ENCODE peak calls at places on chromosome 15, in ten cellular contexts. One of them, this sample, is unnamed.

GRCh38 chr15:30042556-30042955 is 40.2 kb upstream of the GOLGA8J start:
- DNase-seq in substantia nigra: no peak
- DNase-seq in posterior cingulate gyrus: no peak
- DNase-seq in body of pancreas: no peak
- DNase-seq in HT-29: no peak
- DNase-seq in psoas muscle: no peak
- DNase-seq in glutamatergic neuron: no peak
- DNase-seq in germinal center: no peak
- DNase-seq in activated naive CD4-positive, alpha-beta T cell treated with anti-CD3 and anti-CD28 coated beads, Interleukin-2, amount 10 ng/mL, durations not matched to agents 7 days and 5 days: no peak
- DNase-seq in cerebellum: no peak
- DNase-seq in this sample: no peak

GRCh38 chr15:26773917-26774316 is 1.1 kb upstream of the GABRB3 start:
- DNase-seq in body of pancreas: no peak
- DNase-seq in psoas muscle: no peak
- DNase-seq in HT-29: no peak
- DNase-seq in cerebellum: peak; percentile 10
- DNase-seq in posterior cingulate gyrus: no peak
- DNase-seq in activated naive CD4-positive, alpha-beta T cell treated with anti-CD3 and anti-CD28 coated beads, Interleukin-2, amount 10 ng/mL, durations not matched to agents 7 days and 5 days: no peak
- DNase-seq in substantia nigra: no peak
- DNase-seq in germinal center: no peak
- DNase-seq in glutamatergic neuron: peak; percentile 21
- DNase-seq in this sample: no peak

GRCh38 chr15:83380026-83380425 is 67.1 kb upstream of the SH3GL3 start:
- DNase-seq in posterior cingulate gyrus: no peak
- DNase-seq in psoas muscle: no peak
- DNase-seq in germinal center: no peak
- DNase-seq in substantia nigra: no peak
- DNase-seq in cerebellum: no peak
- DNase-seq in glutamatergic neuron: no peak
- DNase-seq in activated naive CD4-positive, alpha-beta T cell treated with anti-CD3 and anti-CD28 coated beads, Interleukin-2, amount 10 ng/mL, durations not matched to agents 7 days and 5 days: no peak
- DNase-seq in HT-29: no peak
- DNase-seq in body of pancreas: no peak
- DNase-seq in this sample: no peak

GRCh38 chr15:40307421-40308165 is at the start of gene PLCB2:
- DNase-seq in germinal center: peak; percentile 79
- DNase-seq in posterior cingulate gyrus: no peak
- DNase-seq in HT-29: peak; percentile 48
- DNase-seq in psoas muscle: peak; percentile 69
- DNase-seq in cerebellum: no peak
- DNase-seq in substantia nigra: peak; percentile 36
- DNase-seq in glutamatergic neuron: peak; percentile 54
- DNase-seq in body of pancreas: peak; percentile 50
- DNase-seq in activated naive CD4-positive, alpha-beta T cell treated with anti-CD3 and anti-CD28 coated beads, Interleukin-2, amount 10 ng/mL, durations not matched to agents 7 days and 5 days: peak; percentile 83
- DNase-seq in this sample: peak; percentile 18

GRCh38 chr15:89112341-89112971 is 24.2 kb downstream of the ABHD2 start:
- DNase-seq in posterior cingulate gyrus: no peak
- DNase-seq in body of pancreas: peak; percentile 82
- DNase-seq in HT-29: peak; percentile 93
- DNase-seq in cerebellum: no peak
- DNase-seq in substantia nigra: peak; percentile 49
- DNase-seq in activated naive CD4-positive, alpha-beta T cell treated with anti-CD3 and anti-CD28 coated beads, Interleukin-2, amount 10 ng/mL, durations not matched to agents 7 days and 5 days: no peak
- DNase-seq in psoas muscle: peak; percentile 67
- DNase-seq in germinal center: no peak
- DNase-seq in glutamatergic neuron: no peak
- DNase-seq in this sample: no peak

GRCh38 chr15:78085928-78086327 is 6.4 kb upstream of the SH2D7 start:
- DNase-seq in activated naive CD4-positive, alpha-beta T cell treated with anti-CD3 and anti-CD28 coated beads, Interleukin-2, amount 10 ng/mL, durations not matched to agents 7 days and 5 days: no peak
- DNase-seq in HT-29: no peak
- DNase-seq in germinal center: no peak
- DNase-seq in posterior cingulate gyrus: no peak
- DNase-seq in cerebellum: no peak
- DNase-seq in psoas muscle: no peak
- DNase-seq in glutamatergic neuron: no peak
- DNase-seq in body of pancreas: no peak
- DNase-seq in substantia nigra: no peak
- DNase-seq in this sample: no peak

GRCh38 chr15:41219381-41219780 is 11.2 kb downstream of the EXD1 start:
- DNase-seq in psoas muscle: no peak
- DNase-seq in activated naive CD4-positive, alpha-beta T cell treated with anti-CD3 and anti-CD28 coated beads, Interleukin-2, amount 10 ng/mL, durations not matched to agents 7 days and 5 days: no peak
- DNase-seq in posterior cingulate gyrus: no peak
- DNase-seq in cerebellum: no peak
- DNase-seq in body of pancreas: no peak
- DNase-seq in glutamatergic neuron: no peak
- DNase-seq in substantia nigra: no peak
- DNase-seq in HT-29: no peak
- DNase-seq in germinal center: no peak
- DNase-seq in this sample: no peak

GRCh38 chr15:94610069-94610863 is 378.9 kb downstream of the MCTP2 start:
- DNase-seq in activated naive CD4-positive, alpha-beta T cell treated with anti-CD3 and anti-CD28 coated beads, Interleukin-2, amount 10 ng/mL, durations not matched to agents 7 days and 5 days: no peak
- DNase-seq in germinal center: no peak
- DNase-seq in posterior cingulate gyrus: no peak
- DNase-seq in glutamatergic neuron: no peak
- DNase-seq in body of pancreas: no peak
- DNase-seq in HT-29: no peak
- DNase-seq in substantia nigra: no peak
- DNase-seq in cerebellum: no peak
- DNase-seq in psoas muscle: no peak
- DNase-seq in this sample: no peak

GRCh38 chr15:41985236-41986160 is 13.1 kb upstream of the EHD4 start:
- DNase-seq in activated naive CD4-positive, alpha-beta T cell treated with anti-CD3 and anti-CD28 coated beads, Interleukin-2, amount 10 ng/mL, durations not matched to agents 7 days and 5 days: no peak
- DNase-seq in body of pancreas: no peak
- DNase-seq in germinal center: no peak
- DNase-seq in cerebellum: no peak
- DNase-seq in HT-29: no peak
- DNase-seq in psoas muscle: peak; percentile 32
- DNase-seq in substantia nigra: no peak
- DNase-seq in posterior cingulate gyrus: no peak
- DNase-seq in glutamatergic neuron: no peak
- DNase-seq in this sample: no peak

GRCh38 chr15:66946578-66947164 is 118.7 kb upstream of the SMAD3 start:
- DNase-seq in germinal center: peak; percentile 80
- DNase-seq in activated naive CD4-positive, alpha-beta T cell treated with anti-CD3 and anti-CD28 coated beads, Interleukin-2, amount 10 ng/mL, durations not matched to agents 7 days and 5 days: peak; percentile 80
- DNase-seq in glutamatergic neuron: peak; percentile 71
- DNase-seq in body of pancreas: peak; percentile 76
- DNase-seq in psoas muscle: peak; percentile 82
- DNase-seq in HT-29: peak; percentile 94
- DNase-seq in posterior cingulate gyrus: peak; percentile 60
- DNase-seq in cerebellum: peak; percentile 52
- DNase-seq in substantia nigra: peak; percentile 48
- DNase-seq in this sample: peak; percentile 76

GRCh38 chr15:101142711-101143110 is 109.1 kb downstream of the CHSY1 start:
- DNase-seq in HT-29: no peak
- DNase-seq in activated naive CD4-positive, alpha-beta T cell treated with anti-CD3 and anti-CD28 coated beads, Interleukin-2, amount 10 ng/mL, durations not matched to agents 7 days and 5 days: no peak
- DNase-seq in psoas muscle: no peak
- DNase-seq in germinal center: no peak
- DNase-seq in substantia nigra: no peak
- DNase-seq in cerebellum: no peak
- DNase-seq in glutamatergic neuron: no peak
- DNase-seq in posterior cingulate gyrus: no peak
- DNase-seq in body of pancreas: no peak
- DNase-seq in this sample: no peak

GRCh38 chr15:89419370-89419984 is 76.9 kb downstream of the RHCG start:
- DNase-seq in body of pancreas: peak; percentile 52
- DNase-seq in HT-29: peak; percentile 53
- DNase-seq in germinal center: peak; percentile 43
- DNase-seq in glutamatergic neuron: no peak
- DNase-seq in substantia nigra: peak; percentile 30
- DNase-seq in posterior cingulate gyrus: no peak
- DNase-seq in cerebellum: no peak
- DNase-seq in psoas muscle: peak; percentile 61
- DNase-seq in activated naive CD4-positive, alpha-beta T cell treated with anti-CD3 and anti-CD28 coated beads, Interleukin-2, amount 10 ng/mL, durations not matched to agents 7 days and 5 days: peak; percentile 78
- DNase-seq in this sample: peak; percentile 14

GRCh38 chr15:41241251-41241964 is 10.3 kb downstream of the CHP1 start:
- DNase-seq in HT-29: peak; percentile 54
- DNase-seq in activated naive CD4-positive, alpha-beta T cell treated with anti-CD3 and anti-CD28 coated beads, Interleukin-2, amount 10 ng/mL, durations not matched to agents 7 days and 5 days: no peak
- DNase-seq in cerebellum: peak; percentile 21
- DNase-seq in glutamatergic neuron: no peak
- DNase-seq in germinal center: no peak
- DNase-seq in substantia nigra: no peak
- DNase-seq in posterior cingulate gyrus: no peak
- DNase-seq in psoas muscle: no peak
- DNase-seq in body of pancreas: peak; percentile 56
- DNase-seq in this sample: no peak

GRCh38 chr15:58165661-58166060 is 27.5 kb downstream of the AQP9 start:
- DNase-seq in psoas muscle: no peak
- DNase-seq in posterior cingulate gyrus: no peak
- DNase-seq in body of pancreas: peak; percentile 68
- DNase-seq in HT-29: no peak
- DNase-seq in glutamatergic neuron: no peak
- DNase-seq in substantia nigra: no peak
- DNase-seq in cerebellum: no peak
- DNase-seq in activated naive CD4-positive, alpha-beta T cell treated with anti-CD3 and anti-CD28 coated beads, Interleukin-2, amount 10 ng/mL, durations not matched to agents 7 days and 5 days: no peak
- DNase-seq in germinal center: no peak
- DNase-seq in this sample: no peak

GRCh38 chr15:90358124-90359033 is 6.3 kb downstream of the ZNF774 start:
- DNase-seq in activated naive CD4-positive, alpha-beta T cell treated with anti-CD3 and anti-CD28 coated beads, Interleukin-2, amount 10 ng/mL, durations not matched to agents 7 days and 5 days: no peak
- DNase-seq in cerebellum: no peak
- DNase-seq in body of pancreas: no peak
- DNase-seq in HT-29: no peak
- DNase-seq in substantia nigra: no peak
- DNase-seq in psoas muscle: no peak
- DNase-seq in posterior cingulate gyrus: no peak
- DNase-seq in glutamatergic neuron: no peak
- DNase-seq in germinal center: no peak
- DNase-seq in this sample: no peak

GRCh38 chr15:64772964-64773363 is 2.4 kb downstream of the RBPMS2 start:
- DNase-seq in psoas muscle: no peak
- DNase-seq in germinal center: no peak
- DNase-seq in substantia nigra: no peak
- DNase-seq in posterior cingulate gyrus: no peak
- DNase-seq in glutamatergic neuron: no peak
- DNase-seq in HT-29: no peak
- DNase-seq in body of pancreas: no peak
- DNase-seq in cerebellum: no peak
- DNase-seq in activated naive CD4-positive, alpha-beta T cell treated with anti-CD3 and anti-CD28 coated beads, Interleukin-2, amount 10 ng/mL, durations not matched to agents 7 days and 5 days: no peak
- DNase-seq in this sample: no peak

GRCh38 chr15:87777054-87777498 is 479.5 kb downstream of the NTRK3 start:
- DNase-seq in HT-29: no peak
- DNase-seq in germinal center: no peak
- DNase-seq in activated naive CD4-positive, alpha-beta T cell treated with anti-CD3 and anti-CD28 coated beads, Interleukin-2, amount 10 ng/mL, durations not matched to agents 7 days and 5 days: no peak
- DNase-seq in cerebellum: no peak
- DNase-seq in substantia nigra: no peak
- DNase-seq in posterior cingulate gyrus: no peak
- DNase-seq in glutamatergic neuron: peak; percentile 29
- DNase-seq in psoas muscle: no peak
- DNase-seq in body of pancreas: peak; percentile 43
- DNase-seq in this sample: no peak

GRCh38 chr15:31339558-31339895 is 12.9 kb downstream of the KLF13 start:
- DNase-seq in posterior cingulate gyrus: no peak
- DNase-seq in activated naive CD4-positive, alpha-beta T cell treated with anti-CD3 and anti-CD28 coated beads, Interleukin-2, amount 10 ng/mL, durations not matched to agents 7 days and 5 days: no peak
- DNase-seq in substantia nigra: no peak
- DNase-seq in HT-29: no peak
- DNase-seq in body of pancreas: peak; percentile 68
- DNase-seq in cerebellum: no peak
- DNase-seq in psoas muscle: no peak
- DNase-seq in glutamatergic neuron: no peak
- DNase-seq in germinal center: no peak
- DNase-seq in this sample: no peak

GRCh38 chr15:73249499-73249898 is 119.3 kb downstream of the HCN4 start:
- DNase-seq in cerebellum: no peak
- DNase-seq in posterior cingulate gyrus: no peak
- DNase-seq in activated naive CD4-positive, alpha-beta T cell treated with anti-CD3 and anti-CD28 coated beads, Interleukin-2, amount 10 ng/mL, durations not matched to agents 7 days and 5 days: no peak
- DNase-seq in germinal center: no peak
- DNase-seq in substantia nigra: no peak
- DNase-seq in glutamatergic neuron: no peak
- DNase-seq in psoas muscle: no peak
- DNase-seq in body of pancreas: no peak
- DNase-seq in HT-29: no peak
- DNase-seq in this sample: no peak

GRCh38 chr15:100350434-100351226 is 8.9 kb upstream of the ADAMTS17 start:
- DNase-seq in substantia nigra: no peak
- DNase-seq in activated naive CD4-positive, alpha-beta T cell treated with anti-CD3 and anti-CD28 coated beads, Interleukin-2, amount 10 ng/mL, durations not matched to agents 7 days and 5 days: no peak
- DNase-seq in glutamatergic neuron: no peak
- DNase-seq in posterior cingulate gyrus: no peak
- DNase-seq in cerebellum: no peak
- DNase-seq in germinal center: no peak
- DNase-seq in HT-29: peak; percentile 64
- DNase-seq in psoas muscle: no peak
- DNase-seq in body of pancreas: peak; percentile 83
- DNase-seq in this sample: no peak

This sample was measured in OCI-LY7.